ENCODE peak calls at places on chromosomes 4 and X, in six cellular contexts. One of them, this sample, is unnamed.

GRCh38 chrX:40580537-40581332 is at the start of gene ATP6AP2:
- DNase-seq in ELF-1: peak; percentile 98
- DNase-seq in natural killer cell treated with Interleukin-12 subunit alpha and Interleukin-12 subunit beta and Interleukin-15 and Interleukin-18, amount 100 ng/mL, for 72 hours: peak; percentile 93
- DNase-seq in T-cell: peak; percentile 84
- DNase-seq in ovary: peak; percentile 87
- DNase-seq in nucleus accumbens: peak; percentile 76
- DNase-seq in this sample: peak; percentile 89

GRCh38 chrX:38768079-38768478 is 33.2 kb upstream of the MID1IP1 start:
- DNase-seq in ELF-1: no peak
- DNase-seq in natural killer cell treated with Interleukin-12 subunit alpha and Interleukin-12 subunit beta and Interleukin-15 and Interleukin-18, amount 100 ng/mL, for 72 hours: no peak
- DNase-seq in T-cell: no peak
- DNase-seq in ovary: no peak
- DNase-seq in nucleus accumbens: no peak
- DNase-seq in this sample: no peak

GRCh38 chrX:55119712-55120111 is 30.9 kb downstream of the PAGE2 start:
- DNase-seq in ELF-1: no peak
- DNase-seq in natural killer cell treated with Interleukin-12 subunit alpha and Interleukin-12 subunit beta and Interleukin-15 and Interleukin-18, amount 100 ng/mL, for 72 hours: no peak
- DNase-seq in T-cell: no peak
- DNase-seq in ovary: no peak
- DNase-seq in nucleus accumbens: no peak
- DNase-seq in this sample: no peak

GRCh38 chrX:109635151-109635550 is 10.2 kb upstream of the KCNE5 start:
- DNase-seq in ELF-1: peak; percentile 66
- DNase-seq in natural killer cell treated with Interleukin-12 subunit alpha and Interleukin-12 subunit beta and Interleukin-15 and Interleukin-18, amount 100 ng/mL, for 72 hours: no peak
- DNase-seq in T-cell: no peak
- DNase-seq in ovary: no peak
- DNase-seq in nucleus accumbens: no peak
- DNase-seq in this sample: no peak

GRCh38 chr4:65589331-65589730 is 81.0 kb downstream of the EPHA5 start:
- DNase-seq in ELF-1: no peak
- DNase-seq in natural killer cell treated with Interleukin-12 subunit alpha and Interleukin-12 subunit beta and Interleukin-15 and Interleukin-18, amount 100 ng/mL, for 72 hours: no peak
- DNase-seq in T-cell: no peak
- DNase-seq in ovary: no peak
- DNase-seq in nucleus accumbens: no peak
- DNase-seq in this sample: no peak

GRCh38 chr4:3462790-3463415 is at the start of gene DOK7:
- DNase-seq in ELF-1: no peak
- DNase-seq in natural killer cell treated with Interleukin-12 subunit alpha and Interleukin-12 subunit beta and Interleukin-15 and Interleukin-18, amount 100 ng/mL, for 72 hours: no peak
- DNase-seq in T-cell: no peak
- DNase-seq in ovary: no peak
- DNase-seq in nucleus accumbens: no peak
- DNase-seq in this sample: no peak

GRCh38 chr4:113170818-113171468 is 121.5 kb downstream of the ANK2 start:
- DNase-seq in ELF-1: no peak
- DNase-seq in natural killer cell treated with Interleukin-12 subunit alpha and Interleukin-12 subunit beta and Interleukin-15 and Interleukin-18, amount 100 ng/mL, for 72 hours: no peak
- DNase-seq in T-cell: no peak
- DNase-seq in ovary: no peak
- DNase-seq in nucleus accumbens: no peak
- DNase-seq in this sample: no peak

GRCh38 chrX:113260474-113260873 is 419.8 kb upstream of the AMOT start:
- DNase-seq in ELF-1: peak; percentile 23
- DNase-seq in natural killer cell treated with Interleukin-12 subunit alpha and Interleukin-12 subunit beta and Interleukin-15 and Interleukin-18, amount 100 ng/mL, for 72 hours: no peak
- DNase-seq in T-cell: no peak
- DNase-seq in ovary: no peak
- DNase-seq in nucleus accumbens: no peak
- DNase-seq in this sample: no peak

GRCh38 chrX:115023811-115024210 is 6.4 kb upstream of the IL13RA2 start:
- DNase-seq in ELF-1: no peak
- DNase-seq in natural killer cell treated with Interleukin-12 subunit alpha and Interleukin-12 subunit beta and Interleukin-15 and Interleukin-18, amount 100 ng/mL, for 72 hours: no peak
- DNase-seq in T-cell: no peak
- DNase-seq in ovary: no peak
- DNase-seq in nucleus accumbens: no peak
- DNase-seq in this sample: no peak

GRCh38 chr4:7710576-7711329 is 228.9 kb downstream of the AFAP1 start:
- DNase-seq in ELF-1: no peak
- DNase-seq in natural killer cell treated with Interleukin-12 subunit alpha and Interleukin-12 subunit beta and Interleukin-15 and Interleukin-18, amount 100 ng/mL, for 72 hours: no peak
- DNase-seq in T-cell: no peak
- DNase-seq in ovary: no peak
- DNase-seq in nucleus accumbens: no peak
- DNase-seq in this sample: no peak

GRCh38 chr4:125388653-125389052 is 73.9 kb downstream of the FAT4 start:
- DNase-seq in ELF-1: no peak
- DNase-seq in natural killer cell treated with Interleukin-12 subunit alpha and Interleukin-12 subunit beta and Interleukin-15 and Interleukin-18, amount 100 ng/mL, for 72 hours: no peak
- DNase-seq in T-cell: no peak
- DNase-seq in ovary: no peak
- DNase-seq in nucleus accumbens: no peak
- DNase-seq in this sample: no peak

GRCh38 chr4:82866706-82867385 is 24.1 kb downstream of the SEC31A start:
- DNase-seq in ELF-1: no peak
- DNase-seq in natural killer cell treated with Interleukin-12 subunit alpha and Interleukin-12 subunit beta and Interleukin-15 and Interleukin-18, amount 100 ng/mL, for 72 hours: no peak
- DNase-seq in T-cell: no peak
- DNase-seq in ovary: no peak
- DNase-seq in nucleus accumbens: no peak
- DNase-seq in this sample: no peak

GRCh38 chr4:153326513-153326912 is 18.0 kb upstream of the MND1 start:
- DNase-seq in ELF-1: no peak
- DNase-seq in natural killer cell treated with Interleukin-12 subunit alpha and Interleukin-12 subunit beta and Interleukin-15 and Interleukin-18, amount 100 ng/mL, for 72 hours: no peak
- DNase-seq in T-cell: no peak
- DNase-seq in ovary: no peak
- DNase-seq in nucleus accumbens: no peak
- DNase-seq in this sample: no peak

GRCh38 chrX:47458528-47458927 is 24.5 kb downstream of the ZNF41 start:
- DNase-seq in ELF-1: no peak
- DNase-seq in natural killer cell treated with Interleukin-12 subunit alpha and Interleukin-12 subunit beta and Interleukin-15 and Interleukin-18, amount 100 ng/mL, for 72 hours: no peak
- DNase-seq in T-cell: no peak
- DNase-seq in ovary: no peak
- DNase-seq in nucleus accumbens: no peak
- DNase-seq in this sample: no peak

GRCh38 chr4:93912146-93912545 is 83.6 kb downstream of the ATOH1 start:
- DNase-seq in ELF-1: no peak
- DNase-seq in natural killer cell treated with Interleukin-12 subunit alpha and Interleukin-12 subunit beta and Interleukin-15 and Interleukin-18, amount 100 ng/mL, for 72 hours: no peak
- DNase-seq in T-cell: no peak
- DNase-seq in ovary: no peak
- DNase-seq in nucleus accumbens: no peak
- DNase-seq in this sample: no peak

GRCh38 chr4:127304356-127304755 is 328.4 kb upstream of the INTU start:
- DNase-seq in ELF-1: no peak
- DNase-seq in natural killer cell treated with Interleukin-12 subunit alpha and Interleukin-12 subunit beta and Interleukin-15 and Interleukin-18, amount 100 ng/mL, for 72 hours: no peak
- DNase-seq in T-cell: no peak
- DNase-seq in ovary: no peak
- DNase-seq in nucleus accumbens: no peak
- DNase-seq in this sample: no peak

GRCh38 chrX:119228506-119229290 is 7.4 kb upstream of the PGRMC1 start:
- DNase-seq in ELF-1: no peak
- DNase-seq in natural killer cell treated with Interleukin-12 subunit alpha and Interleukin-12 subunit beta and Interleukin-15 and Interleukin-18, amount 100 ng/mL, for 72 hours: no peak
- DNase-seq in T-cell: no peak
- DNase-seq in ovary: no peak
- DNase-seq in nucleus accumbens: no peak
- DNase-seq in this sample: no peak

GRCh38 chr4:109184421-109184956 is 118.0 kb downstream of the COL25A1 start:
- DNase-seq in ELF-1: no peak
- DNase-seq in natural killer cell treated with Interleukin-12 subunit alpha and Interleukin-12 subunit beta and Interleukin-15 and Interleukin-18, amount 100 ng/mL, for 72 hours: no peak
- DNase-seq in T-cell: no peak
- DNase-seq in ovary: no peak
- DNase-seq in nucleus accumbens: no peak
- DNase-seq in this sample: no peak

GRCh38 chr4:72318771-72319170 is 250.2 kb downstream of the ADAMTS3 start:
- DNase-seq in ELF-1: no peak
- DNase-seq in natural killer cell treated with Interleukin-12 subunit alpha and Interleukin-12 subunit beta and Interleukin-15 and Interleukin-18, amount 100 ng/mL, for 72 hours: no peak
- DNase-seq in T-cell: no peak
- DNase-seq in ovary: no peak
- DNase-seq in nucleus accumbens: no peak
- DNase-seq in this sample: no peak

GRCh38 chrX:134671207-134671750 is 13.0 kb upstream of the PLAC1 start:
- DNase-seq in ELF-1: no peak
- DNase-seq in natural killer cell treated with Interleukin-12 subunit alpha and Interleukin-12 subunit beta and Interleukin-15 and Interleukin-18, amount 100 ng/mL, for 72 hours: no peak
- DNase-seq in T-cell: no peak
- DNase-seq in ovary: no peak
- DNase-seq in nucleus accumbens: no peak
- DNase-seq in this sample: no peak

GRCh38 chr4:142408003-142408441 is 438.1 kb downstream of the INPP4B start:
- DNase-seq in ELF-1: peak; percentile 18
- DNase-seq in natural killer cell treated with Interleukin-12 subunit alpha and Interleukin-12 subunit beta and Interleukin-15 and Interleukin-18, amount 100 ng/mL, for 72 hours: no peak
- DNase-seq in T-cell: no peak
- DNase-seq in ovary: no peak
- DNase-seq in nucleus accumbens: no peak
- DNase-seq in this sample: no peak

GRCh38 chrX:18464500-18464899 is 39.1 kb downstream of the CDKL5 start:
- DNase-seq in ELF-1: no peak
- DNase-seq in natural killer cell treated with Interleukin-12 subunit alpha and Interleukin-12 subunit beta and Interleukin-15 and Interleukin-18, amount 100 ng/mL, for 72 hours: no peak
- DNase-seq in T-cell: no peak
- DNase-seq in ovary: no peak
- DNase-seq in nucleus accumbens: no peak
- DNase-seq in this sample: no peak

GRCh38 chr4:79652232-79652631 is 244.2 kb upstream of the GK2 start:
- DNase-seq in ELF-1: no peak
- DNase-seq in natural killer cell treated with Interleukin-12 subunit alpha and Interleukin-12 subunit beta and Interleukin-15 and Interleukin-18, amount 100 ng/mL, for 72 hours: no peak
- DNase-seq in T-cell: no peak
- DNase-seq in ovary: no peak
- DNase-seq in nucleus accumbens: no peak
- DNase-seq in this sample: no peak

GRCh38 chr4:15918484-15919129 is 19.9 kb downstream of the FGFBP1 start:
- DNase-seq in ELF-1: no peak
- DNase-seq in natural killer cell treated with Interleukin-12 subunit alpha and Interleukin-12 subunit beta and Interleukin-15 and Interleukin-18, amount 100 ng/mL, for 72 hours: no peak
- DNase-seq in T-cell: no peak
- DNase-seq in ovary: no peak
- DNase-seq in nucleus accumbens: no peak
- DNase-seq in this sample: no peak

GRCh38 chr4:27057053-27057452 is 196.4 kb downstream of the STIM2 start:
- DNase-seq in ELF-1: no peak
- DNase-seq in natural killer cell treated with Interleukin-12 subunit alpha and Interleukin-12 subunit beta and Interleukin-15 and Interleukin-18, amount 100 ng/mL, for 72 hours: no peak
- DNase-seq in T-cell: no peak
- DNase-seq in ovary: no peak
- DNase-seq in nucleus accumbens: no peak
- DNase-seq in this sample: no peak